ENCODE peak calls at places on chromosomes 5 and 9, in ten cellular contexts. I is tibial artery, U is GM12878, Q is endodermal cell, B is stomach, X is AG04450, N is HCT116, A is gastrocnemius medialis, J is cardiac fibroblast, Y is AG09309. S is an unnamed sample.

GRCh38 chr5:36239370-36240293 is 2.1 kb downstream of the NADK2 start:
- DNase-seq in I (no peak), U (no peak), Q (no peak), B (no peak), X (no peak), N (no peak), A (no peak), J (no peak), Y (no peak), S (no peak)

GRCh38 chr9:131769361-131769760 is 29.5 kb upstream of the RAPGEF1 start:
- DNase-seq in I (no peak), U (no peak), Q (no peak), B (no peak), X (no peak), N (no peak), A (no peak), J (no peak), Y (no peak), S (no peak)

GRCh38 chr5:45696206-45696836 is at the start of gene HCN1:
- DNase-seq in I (peak), U (no peak), Q (peak), B (peak), X (no peak), N (no peak), A (peak), J (peak), Y (peak), S (peak)

GRCh38 chr5:158858011-158858410 is 241.7 kb downstream of the EBF1 start:
- DNase-seq in I (no peak), U (no peak), Q (no peak), B (no peak), X (no peak), N (no peak), A (no peak), J (no peak), Y (no peak), S (no peak)

GRCh38 chr5:32276173-32276853 is 36.4 kb downstream of the MTMR12 start:
- DNase-seq in I (no peak), U (no peak), Q (peak), B (no peak), X (no peak), N (no peak), A (no peak), J (peak), Y (no peak), S (no peak)

GRCh38 chr9:93815135-93815534 is 140.0 kb downstream of the BARX1 start:
- DNase-seq in I (no peak), U (no peak), Q (peak), B (no peak), X (no peak), N (no peak), A (no peak), J (no peak), Y (no peak), S (no peak)

GRCh38 chr5:72036951-72037350 is 70.3 kb upstream of the MAP1B start:
- DNase-seq in I (no peak), U (no peak), Q (peak), B (no peak), X (no peak), N (no peak), A (no peak), J (peak), Y (no peak), S (no peak)

GRCh38 chr5:139638736-139639618 is 9.2 kb upstream of the CXXC5 start:
- DNase-seq in I (no peak), U (no peak), Q (peak), B (peak), X (no peak), N (no peak), A (peak), J (no peak), Y (no peak), S (no peak)

GRCh38 chr5:148147415-148147814 is 20.9 kb upstream of the SPINK14 start:
- DNase-seq in I (no peak), U (no peak), Q (no peak), B (no peak), X (no peak), N (no peak), A (no peak), J (no peak), Y (no peak), S (no peak)

GRCh38 chr5:138336952-138337684 is 948 bp upstream of the FAM53C start:
- DNase-seq in I (peak), U (no peak), Q (no peak), B (peak), X (peak), N (peak), A (peak), J (peak), Y (no peak), S (no peak)

GRCh38 chr5:172855597-172856292 is 21.7 kb downstream of the ERGIC1 start:
- DNase-seq in I (peak), U (no peak), Q (no peak), B (peak), X (no peak), N (no peak), A (peak), J (peak), Y (no peak), S (no peak)

GRCh38 chr5:142491260-142491659 is 166.4 kb upstream of the SPRY4 start:
- DNase-seq in I (no peak), U (no peak), Q (peak), B (no peak), X (no peak), N (no peak), A (no peak), J (no peak), Y (no peak), S (no peak)

GRCh38 chr9:14189146-14189545 is 124.8 kb downstream of the NFIB start:
- DNase-seq in I (no peak), U (no peak), Q (no peak), B (no peak), X (no peak), N (no peak), A (no peak), J (no peak), Y (no peak), S (no peak)

GRCh38 chr9:84230355-84231136 is 110.0 kb downstream of the SLC28A3 start:
- DNase-seq in I (no peak), U (no peak), Q (peak), B (no peak), X (no peak), N (no peak), A (no peak), J (peak), Y (peak), S (peak)

GRCh38 chr5:58335518-58335917 is 124.4 kb downstream of the PLK2 start:
- DNase-seq in I (no peak), U (no peak), Q (no peak), B (no peak), X (no peak), N (peak), A (no peak), J (peak), Y (no peak), S (no peak)

GRCh38 chr9:96619491-96620154 is at the start of gene CDC14B:
- DNase-seq in I (peak), U (no peak), Q (peak), B (peak), X (peak), N (peak), A (peak), J (peak), Y (no peak), S (no peak)

GRCh38 chr5:148586796-148587195 is 67.5 kb downstream of the HTR4 start:
- DNase-seq in I (no peak), U (no peak), Q (peak), B (no peak), X (no peak), N (no peak), A (no peak), J (no peak), Y (no peak), S (no peak)

GRCh38 chr5:167767775-167768174 is 523.7 kb upstream of the WWC1 start:
- DNase-seq in I (no peak), U (no peak), Q (no peak), B (no peak), X (no peak), N (no peak), A (no peak), J (no peak), Y (no peak), S (no peak)

GRCh38 chr9:109190151-109190550 is 23.1 kb upstream of the FRRS1L start:
- DNase-seq in I (no peak), U (no peak), Q (no peak), B (no peak), X (no peak), N (no peak), A (no peak), J (peak), Y (no peak), S (no peak)

GRCh38 chr5:171342362-171343111 is 33.5 kb downstream of the TLX3 start:
- DNase-seq in I (no peak), U (no peak), Q (peak), B (peak), X (peak), N (peak), A (no peak), J (peak), Y (peak), S (no peak)

GRCh38 chr5:44952376-44952775 is 143.6 kb downstream of the MRPS30 start:
- DNase-seq in I (no peak), U (peak), Q (peak), B (no peak), X (no peak), N (peak), A (no peak), J (peak), Y (no peak), S (no peak)

GRCh38 chr9:120856700-120857099 is 14.0 kb upstream of the PSMD5 start:
- DNase-seq in I (no peak), U (no peak), Q (peak), B (peak), X (no peak), N (no peak), A (no peak), J (no peak), Y (no peak), S (no peak)

GRCh38 chr5:161022151-161022550 is 170.1 kb upstream of the ATP10B start:
- DNase-seq in I (no peak), U (no peak), Q (no peak), B (no peak), X (no peak), N (no peak), A (no peak), J (no peak), Y (no peak), S (no peak)

GRCh38 chr9:98584059-98584458 is 124.7 kb downstream of the GABBR2 start:
- DNase-seq in I (no peak), U (peak), Q (peak), B (no peak), X (no peak), N (no peak), A (no peak), J (no peak), Y (no peak), S (no peak)

GRCh38 chr9:88732128-88732527 is 197.2 kb downstream of the NXNL2 start:
- DNase-seq in I (peak), U (no peak), Q (no peak), B (no peak), X (no peak), N (no peak), A (no peak), J (peak), Y (no peak), S (no peak)

GRCh38 chr5:127856310-127856709 is 153.1 kb downstream of the CCDC192 start:
- DNase-seq in I (no peak), U (no peak), Q (no peak), B (no peak), X (no peak), N (no peak), A (no peak), J (peak), Y (no peak), S (no peak)

GRCh38 chr5:136082390-136083193 is 50.1 kb upstream of the SMAD5 start:
- DNase-seq in I (peak), U (no peak), Q (peak), B (peak), X (peak), N (peak), A (peak), J (peak), Y (no peak), S (no peak)

DNA sequence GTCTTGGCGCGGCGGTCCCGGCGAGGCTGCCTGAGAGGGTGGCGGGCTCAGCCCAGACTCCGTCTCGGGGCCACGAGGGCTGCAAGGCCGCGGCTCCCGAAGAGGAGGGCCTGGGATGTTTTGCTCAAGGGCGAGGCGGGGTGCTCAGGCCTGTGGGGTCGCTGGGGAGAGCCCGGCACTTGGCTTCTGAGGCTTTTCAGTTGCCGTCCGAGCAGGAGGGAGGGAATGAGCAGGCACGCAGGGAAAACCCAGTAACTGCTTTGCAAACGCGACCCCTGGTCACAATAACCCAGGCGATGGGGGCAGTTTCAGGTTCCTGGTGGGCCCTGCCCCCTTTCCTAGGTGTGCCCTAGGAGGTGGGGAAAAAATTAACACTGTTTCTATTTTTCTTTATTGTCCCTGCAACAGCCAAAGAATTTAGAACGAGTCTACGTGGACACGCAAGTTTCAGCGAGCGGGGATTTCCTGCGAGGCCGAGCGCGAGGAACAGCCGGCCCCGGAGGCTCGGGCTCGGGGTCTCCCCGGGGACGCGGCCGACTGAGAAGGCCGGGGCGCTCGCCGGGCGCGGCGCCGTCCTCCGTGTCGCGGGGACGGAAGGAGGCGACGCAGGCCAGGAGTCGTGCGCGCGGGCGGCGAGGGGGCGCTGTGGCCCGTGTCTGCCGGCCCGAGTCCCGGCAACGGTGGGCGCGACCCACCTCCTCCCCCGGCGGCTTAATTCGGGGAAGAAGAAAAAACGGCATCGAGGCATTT is 3.3 kb upstream of the IRX2 start:
- DNase-seq in I (no peak), U (no peak), Q (peak), B (no peak), X (no peak), N (no peak), A (no peak), J (peak), Y (no peak), S (no peak)
- H3K4me3 ChIP-seq in I (peak), U (no peak), Q (peak), B (no peak), X (no peak), N (no peak), A (peak), J (no peak), Y (no peak), S (no peak)

DNA sequence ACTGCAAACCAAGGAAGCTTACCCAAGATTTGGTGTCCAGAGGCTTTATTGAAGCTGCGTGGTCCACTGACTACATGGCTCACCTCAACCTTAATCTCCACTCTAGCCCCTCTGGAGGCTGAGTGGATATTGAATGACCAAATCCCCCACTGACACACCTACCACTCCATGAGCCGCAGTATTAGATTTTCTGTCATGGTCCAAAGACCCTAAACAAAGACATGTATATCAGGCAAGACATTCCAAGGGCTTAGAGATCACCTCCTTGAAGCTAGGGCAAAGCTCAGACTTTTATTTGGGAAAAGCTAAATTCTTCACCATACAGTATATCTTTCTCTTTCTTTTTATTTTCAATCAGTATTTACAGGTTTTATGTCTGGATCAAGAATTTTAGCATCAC is 346.2 kb upstream of the CTNND2 start:
- DNase-seq in I (no peak), U (no peak), Q (no peak), B (no peak), X (no peak), N (no peak), A (no peak), J (no peak), Y (no peak), S (no peak)
- TF ChIP-seq CTCF in I (no peak), U (no peak), Q (no peak), B (no peak), X (no peak), N (no peak), A (no peak), J (no peak), Y (no peak), S (no peak)

DNA sequence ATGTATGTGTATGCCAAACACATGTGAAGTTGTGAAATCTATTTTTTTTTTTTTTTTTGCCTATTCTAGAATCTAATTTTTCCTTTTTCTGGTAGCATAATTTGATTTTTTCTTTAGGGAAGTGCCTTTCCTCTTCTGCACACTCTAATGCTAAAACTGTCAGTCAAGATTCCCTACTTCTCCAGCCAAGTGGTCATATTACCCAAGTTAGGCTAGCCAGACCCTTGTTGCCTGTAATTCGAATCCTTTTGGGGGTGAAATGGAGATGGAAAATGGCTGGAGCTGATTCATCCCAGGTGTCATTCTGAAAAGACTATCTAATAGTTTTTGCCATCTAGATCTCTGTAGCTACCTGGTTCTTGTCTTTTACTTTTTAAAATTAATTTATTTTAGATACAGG is 24.8 kb upstream of the UBAP1 start:
- DNase-seq in I (no peak), U (no peak), Q (no peak), B (no peak), X (no peak), N (no peak), A (no peak), J (no peak), Y (no peak), S (no peak)
- H3K4me3 ChIP-seq in I (no peak), U (no peak), Q (no peak), B (no peak), X (no peak), N (no peak), A (no peak), J (no peak), Y (no peak), S (no peak)

GRCh38 chr5:159971931-159972461 is 36.9 kb upstream of the TTC1 start:
- DNase-seq in I (no peak), U (no peak), Q (peak), B (no peak), X (no peak), N (no peak), A (no peak), J (peak), Y (no peak), S (no peak)

GRCh38 chr5:159976921-159977320 is 32.0 kb upstream of the TTC1 start:
- DNase-seq in I (no peak), U (no peak), Q (no peak), B (no peak), X (no peak), N (no peak), A (no peak), J (no peak), Y (no peak), S (no peak)

GRCh38 chr5:159978358-159978757 is 30.6 kb upstream of the TTC1 start:
- DNase-seq in I (no peak), U (no peak), Q (peak), B (no peak), X (no peak), N (no peak), A (no peak), J (no peak), Y (no peak), S (no peak)

GRCh38 chr5:159972538-159973362 is 36.2 kb upstream of the TTC1 start:
- DNase-seq in I (no peak), U (no peak), Q (peak), B (no peak), X (no peak), N (no peak), A (no peak), J (no peak), Y (no peak), S (no peak)

DNA sequence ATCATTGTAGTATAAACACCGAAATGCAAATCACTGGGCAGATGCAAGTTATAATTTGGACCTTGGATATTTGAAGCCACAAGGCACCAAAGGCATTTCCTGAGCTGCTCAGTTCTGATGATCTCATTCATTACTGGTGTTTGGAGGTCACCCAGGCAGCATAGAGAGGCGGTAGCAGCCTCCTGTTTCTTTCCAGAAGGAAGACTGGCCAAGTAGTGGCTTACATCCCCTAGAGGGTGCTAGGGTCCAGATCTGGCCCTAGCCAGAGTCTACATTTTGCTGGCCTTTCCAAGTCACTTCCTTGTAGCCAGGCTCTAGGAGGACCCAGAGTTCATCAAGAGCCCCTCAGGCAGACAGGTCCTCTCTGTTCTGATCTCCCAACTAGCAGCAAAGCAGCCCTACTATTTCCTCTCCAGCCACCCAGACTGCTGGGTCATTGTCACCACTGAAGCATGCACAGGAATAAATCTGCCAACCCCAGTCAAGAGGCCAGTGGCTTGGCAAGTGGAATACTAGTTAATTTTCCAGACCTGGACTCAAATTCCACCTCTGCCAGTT is 33.4 kb upstream of the TTC1 start:
- DNase-seq in I (no peak), U (no peak), Q (no peak), B (no peak), X (peak), N (peak), A (no peak), J (peak), Y (peak), S (peak)
- TF ChIP-seq CTCF in I (no peak), U (no peak), Q (peak), B (no peak), X (peak), N (peak), A (no peak), J (peak), Y (peak), S (peak)

DNA sequence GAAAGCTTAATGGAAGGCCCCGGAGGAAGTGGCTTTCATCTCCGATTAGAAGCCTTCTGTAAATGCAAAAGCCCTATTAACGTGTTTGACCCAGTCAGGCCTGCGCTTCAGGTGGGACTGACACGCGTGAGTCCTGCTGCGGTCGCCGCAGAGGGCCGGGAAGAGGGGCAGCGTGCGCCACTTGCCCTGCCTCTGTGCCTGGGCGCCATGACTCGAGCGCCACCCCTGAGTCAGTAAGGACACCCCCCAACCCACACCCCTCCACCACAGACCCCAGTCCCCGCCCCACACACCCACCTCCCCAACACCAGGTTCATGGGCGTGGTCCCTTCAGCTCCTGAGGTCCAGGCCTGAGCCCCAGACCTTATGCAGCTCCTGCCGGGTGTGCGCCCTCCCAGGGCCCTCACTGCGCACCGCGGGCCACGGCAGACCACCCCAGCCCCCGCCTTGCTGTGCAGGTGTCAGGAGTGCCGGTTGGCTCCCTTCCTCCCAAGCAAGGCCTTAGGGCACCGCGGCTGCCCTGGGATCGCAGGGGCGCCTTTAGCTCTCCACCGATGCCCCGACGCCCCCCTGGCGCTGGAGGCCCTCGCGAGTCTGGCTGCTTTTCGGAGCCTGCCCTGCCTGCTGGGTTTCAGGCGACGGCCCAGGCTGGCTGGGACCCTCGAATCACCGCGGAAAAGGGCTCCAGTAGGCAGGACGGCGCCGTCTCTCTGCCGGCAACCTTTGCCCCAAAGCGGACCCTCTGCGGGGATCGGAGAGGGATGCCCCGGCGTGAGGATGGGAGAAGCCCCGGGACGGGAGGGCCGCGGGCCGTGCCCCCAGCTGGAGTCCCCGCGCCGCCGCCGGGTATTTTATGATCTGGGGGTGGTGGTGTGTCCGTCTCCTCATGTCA is 625 bp upstream of the OLFM1 start:
- DNase-seq in I (no peak), U (no peak), Q (peak), B (no peak), X (no peak), N (no peak), A (no peak), J (no peak), Y (no peak), S (no peak)
- H3K4me3 ChIP-seq in I (peak), U (no peak), Q (no peak), B (peak), X (no peak), N (no peak), A (peak), J (no peak), Y (no peak), S (no peak)

S was measured in BJ.